ENCODE peak calls at places on chromosomes 7 and 10, in ten cellular contexts. Q is T-helper 22 cell, O is M059J, J is left cardiac atrium, W is HCEC 1CT, K is activated T-cell treated with anti-CD3 and anti-CD28 coated beads for 1 hour, U is MM.1S, L is substantia nigra, X is lower lobe of right lung, N is hypothalamus. F is an unnamed sample.

GRCh38 chr10:109913351-109913902 is 9.9 kb downstream of the XPNPEP1 start:
- DNase-seq in L (no peak), J (no peak), N (no peak), U (no peak), Q (no peak), W (no peak), X (no peak), K (no peak), O (no peak), F (no peak)

GRCh38 chr10:26198119-26198518 is 18.5 kb upstream of the GAD2 start:
- DNase-seq in Q (no peak), X (no peak), W (no peak), J (no peak), K (no peak), O (no peak), L (no peak), N (no peak), U (no peak), F (no peak)

GRCh38 chr10:6140965-6141295 is 52.1 kb downstream of the RBM17 start:
- DNase-seq in K (no peak), U (no peak), L (no peak), W (no peak), J (no peak), X (no peak), Q (no peak), O (no peak), N (no peak), F (no peak)

GRCh38 chr7:157436763-157437480 is 100.1 kb downstream of the DNAJB6 start:
- DNase-seq in N (no peak), X (peak), K (no peak), J (no peak), L (no peak), W (no peak), O (no peak), Q (no peak), U (no peak), F (no peak)

GRCh38 chr10:11603741-11604140 is 7.7 kb downstream of the USP6NL start:
- DNase-seq in N (no peak), U (no peak), O (no peak), Q (no peak), J (no peak), X (no peak), W (no peak), K (no peak), L (no peak), F (no peak)

GRCh38 chr7:157017149-157017548 is 6.7 kb upstream of the MNX1 start:
- DNase-seq in K (no peak), N (no peak), O (no peak), J (no peak), U (no peak), X (no peak), Q (no peak), W (no peak), L (no peak), F (no peak)

GRCh38 chr7:74002474-74003017 is 25.4 kb upstream of the ELN start:
- DNase-seq in L (no peak), Q (no peak), N (no peak), X (peak), K (peak), W (peak), U (peak), O (peak), J (peak), F (no peak)

GRCh38 chr7:82985144-82985802 is 177.4 kb downstream of the PCLO start:
- DNase-seq in K (no peak), O (peak), L (no peak), X (no peak), W (no peak), U (no peak), J (no peak), Q (no peak), N (no peak), F (no peak)

GRCh38 chr10:49324711-49325110 is 25.7 kb downstream of the C10orf71 start:
- DNase-seq in X (no peak), N (no peak), Q (no peak), K (no peak), U (no peak), J (no peak), L (no peak), W (no peak), O (peak), F (no peak)

GRCh38 chr10:79246209-79246581 is 101.1 kb upstream of the PPIF start:
- DNase-seq in X (no peak), Q (no peak), J (peak), O (peak), K (no peak), W (no peak), L (peak), U (no peak), N (peak), F (no peak)

GRCh38 chr7:575425-576366 is 56.0 kb upstream of the PDGFA start:
- DNase-seq in L (no peak), U (no peak), O (no peak), J (no peak), N (no peak), X (no peak), Q (no peak), K (no peak), W (no peak), F (no peak)

GRCh38 chr7:102175423-102176170 is 111.1 kb upstream of the SH2B2 start:
- DNase-seq in Q (no peak), W (no peak), X (no peak), O (no peak), U (no peak), J (no peak), N (no peak), L (peak), K (no peak), F (no peak)

GRCh38 chr10:60238408-60239100 is 151.1 kb downstream of the ANK3 start:
- DNase-seq in O (peak), Q (no peak), J (no peak), L (no peak), U (peak), W (peak), N (no peak), K (no peak), X (no peak), F (no peak)

GRCh38 chr7:121262221-121262620 is 66.6 kb upstream of the WNT16 start:
- DNase-seq in U (no peak), Q (no peak), L (no peak), W (no peak), X (no peak), O (no peak), J (no peak), N (no peak), K (no peak), F (no peak)

GRCh38 chr10:123160311-123160980 is 6.2 kb downstream of the BUB3 start:
- DNase-seq in K (no peak), J (no peak), W (no peak), X (no peak), Q (no peak), L (no peak), N (no peak), U (peak), O (no peak), F (no peak)

GRCh38 chr10:3783721-3784432 is 1.1 kb downstream of the KLF6 start:
- DNase-seq in N (no peak), O (peak), J (peak), W (peak), L (peak), X (no peak), Q (no peak), U (peak), K (no peak), F (no peak)

GRCh38 chr7:158804335-158804734 is 25.0 kb downstream of the ESYT2 start:
- DNase-seq in L (no peak), W (no peak), O (no peak), K (no peak), Q (no peak), J (no peak), X (no peak), U (no peak), N (no peak), F (no peak)

GRCh38 chr7:153381275-153382119 is 621.9 kb downstream of the ACTR3B start:
- DNase-seq in X (no peak), N (peak), K (no peak), L (peak), O (no peak), J (peak), W (no peak), U (peak), Q (no peak), F (no peak)

GRCh38 chr10:19817251-19818046 is 1.2 kb downstream of the PLXDC2 start:
- DNase-seq in J (peak), Q (no peak), U (peak), O (peak), W (no peak), X (peak), N (peak), K (no peak), L (peak), F (peak)

GRCh38 chr10:125153693-125154490 is 6.5 kb downstream of the CTBP2 start:
- DNase-seq in K (no peak), U (no peak), O (peak), N (no peak), W (peak), L (no peak), J (peak), X (no peak), Q (no peak), F (no peak)

GRCh38 chr7:35802649-35803048 is 1.8 kb downstream of the SEPTIN7 start:
- DNase-seq in N (no peak), U (no peak), L (no peak), O (no peak), W (no peak), Q (peak), X (no peak), K (no peak), J (no peak), F (no peak)

GRCh38 chr7:124208173-124208572 is 175.3 kb upstream of the TMEM229A start:
- DNase-seq in O (no peak), Q (no peak), J (no peak), N (no peak), W (no peak), U (peak), L (no peak), K (no peak), X (no peak), F (no peak)